ENCODE peak calls at places on chromosomes 6 and 20, in seven cellular contexts. One of them, this sample, is unnamed.

GRCh38 chr6:40892223-40892622 is 146.8 kb downstream of the UNC5CL start:
- DNase-seq in IMR-90: no peak
- DNase-seq in H9: no peak
- DNase-seq in mesendoderm: no peak
- DNase-seq in H1: no peak
- DNase-seq in neuronal stem cell: no peak
- DNase-seq in trophoblast cell: no peak
- DNase-seq in this sample: no peak

GRCh38 chr20:63942250-63943006 is 13.8 kb downstream of the UCKL1 start:
- DNase-seq in IMR-90: peak; percentile 4
- DNase-seq in H9: peak; percentile 92
- DNase-seq in mesendoderm: peak; percentile 88
- DNase-seq in H1: peak; percentile 88
- DNase-seq in neuronal stem cell: no peak
- DNase-seq in trophoblast cell: peak; percentile 87
- DNase-seq in this sample: no peak

GRCh38 chr6:71294121-71294523 is 5.5 kb downstream of the OGFRL1 start:
- DNase-seq in IMR-90: peak; percentile 92
- DNase-seq in H9: no peak
- DNase-seq in mesendoderm: no peak
- DNase-seq in H1: no peak
- DNase-seq in neuronal stem cell: no peak
- DNase-seq in trophoblast cell: no peak
- DNase-seq in this sample: peak; percentile 78

GRCh38 chr6:37489697-37490336 is 9.9 kb downstream of the CCDC167 start:
- DNase-seq in IMR-90: no peak
- DNase-seq in H9: peak; percentile 31
- DNase-seq in mesendoderm: no peak
- DNase-seq in H1: no peak
- DNase-seq in neuronal stem cell: no peak
- DNase-seq in trophoblast cell: no peak
- DNase-seq in this sample: no peak

GRCh38 chr20:19427913-19428800 is 215.7 kb downstream of the SLC24A3 start:
- DNase-seq in IMR-90: no peak
- DNase-seq in H9: no peak
- DNase-seq in mesendoderm: no peak
- DNase-seq in H1: peak; percentile 23
- DNase-seq in neuronal stem cell: no peak
- DNase-seq in trophoblast cell: peak; percentile 41
- DNase-seq in this sample: no peak

GRCh38 chr20:17443326-17443858 is 87.8 kb downstream of the BFSP1 start:
- DNase-seq in IMR-90: no peak
- DNase-seq in H9: no peak
- DNase-seq in mesendoderm: no peak
- DNase-seq in H1: no peak
- DNase-seq in neuronal stem cell: no peak
- DNase-seq in trophoblast cell: no peak
- DNase-seq in this sample: no peak

GRCh38 chr6:38443341-38443740 is 196.4 kb downstream of the BTBD9 start:
- DNase-seq in IMR-90: no peak
- DNase-seq in H9: no peak
- DNase-seq in mesendoderm: peak; percentile 37
- DNase-seq in H1: no peak
- DNase-seq in neuronal stem cell: no peak
- DNase-seq in trophoblast cell: no peak
- DNase-seq in this sample: peak; percentile 8

GRCh38 chr6:56868687-56869086 is 86.2 kb upstream of the BEND6 start:
- DNase-seq in IMR-90: peak; percentile 89
- DNase-seq in H9: no peak
- DNase-seq in mesendoderm: peak; percentile 27
- DNase-seq in H1: no peak
- DNase-seq in neuronal stem cell: no peak
- DNase-seq in trophoblast cell: no peak
- DNase-seq in this sample: peak; percentile 79

GRCh38 chr6:147081210-147081609 is 123.0 kb upstream of the STXBP5 start:
- DNase-seq in IMR-90: no peak
- DNase-seq in H9: no peak
- DNase-seq in mesendoderm: no peak
- DNase-seq in H1: no peak
- DNase-seq in neuronal stem cell: no peak
- DNase-seq in trophoblast cell: peak; percentile 80
- DNase-seq in this sample: no peak

GRCh38 chr6:25193147-25193864 is 85.9 kb upstream of the CARMIL1 start:
- DNase-seq in IMR-90: peak; percentile 95
- DNase-seq in H9: no peak
- DNase-seq in mesendoderm: no peak
- DNase-seq in H1: no peak
- DNase-seq in neuronal stem cell: no peak
- DNase-seq in trophoblast cell: no peak
- DNase-seq in this sample: peak; percentile 93

GRCh38 chr6:56710967-56711366 is 68.3 kb upstream of the DST start:
- DNase-seq in IMR-90: no peak
- DNase-seq in H9: no peak
- DNase-seq in mesendoderm: no peak
- DNase-seq in H1: no peak
- DNase-seq in neuronal stem cell: no peak
- DNase-seq in trophoblast cell: no peak
- DNase-seq in this sample: no peak

GRCh38 chr6:21824431-21825180 is 231.1 kb downstream of the SOX4 start:
- DNase-seq in IMR-90: peak; percentile 50
- DNase-seq in H9: no peak
- DNase-seq in mesendoderm: no peak
- DNase-seq in H1: no peak
- DNase-seq in neuronal stem cell: no peak
- DNase-seq in trophoblast cell: no peak
- DNase-seq in this sample: peak; percentile 60

GRCh38 chr6:54850061-54850460 is 3.5 kb downstream of the FAM83B start:
- DNase-seq in IMR-90: no peak
- DNase-seq in H9: no peak
- DNase-seq in mesendoderm: no peak
- DNase-seq in H1: no peak
- DNase-seq in neuronal stem cell: no peak
- DNase-seq in trophoblast cell: no peak
- DNase-seq in this sample: no peak

GRCh38 chr6:33112148-33112547 is 36.4 kb downstream of the HLA-DPB1 start:
- DNase-seq in IMR-90: peak; percentile 55
- DNase-seq in H9: no peak
- DNase-seq in mesendoderm: peak; percentile 26
- DNase-seq in H1: no peak
- DNase-seq in neuronal stem cell: no peak
- DNase-seq in trophoblast cell: no peak
- DNase-seq in this sample: peak; percentile 70

GRCh38 chr6:112330071-112330876 is 16.9 kb upstream of the RFPL4B start:
- DNase-seq in IMR-90: peak; percentile 38
- DNase-seq in H9: no peak
- DNase-seq in mesendoderm: no peak
- DNase-seq in H1: no peak
- DNase-seq in neuronal stem cell: no peak
- DNase-seq in trophoblast cell: no peak
- DNase-seq in this sample: peak; percentile 15

GRCh38 chr6:17021539-17021889 is 80.3 kb upstream of the STMND1 start:
- DNase-seq in IMR-90: peak; percentile 93
- DNase-seq in H9: no peak
- DNase-seq in mesendoderm: no peak
- DNase-seq in H1: no peak
- DNase-seq in neuronal stem cell: no peak
- DNase-seq in trophoblast cell: no peak
- DNase-seq in this sample: no peak

GRCh38 chr6:35034411-35035171 is 106.5 kb downstream of the TCP11 start:
- DNase-seq in IMR-90: no peak
- DNase-seq in H9: peak; percentile 26
- DNase-seq in mesendoderm: peak; percentile 49
- DNase-seq in H1: no peak
- DNase-seq in neuronal stem cell: no peak
- DNase-seq in trophoblast cell: no peak
- DNase-seq in this sample: no peak

GRCh38 chr6:141580988-141581387 is 551.7 kb upstream of the GJE1 start:
- DNase-seq in IMR-90: peak; percentile 36
- DNase-seq in H9: no peak
- DNase-seq in mesendoderm: peak; percentile 10
- DNase-seq in H1: no peak
- DNase-seq in neuronal stem cell: no peak
- DNase-seq in trophoblast cell: no peak
- DNase-seq in this sample: no peak

GRCh38 chr6:159633196-159633595 is 59.8 kb downstream of the SOD2 start:
- DNase-seq in IMR-90: peak; percentile 27
- DNase-seq in H9: no peak
- DNase-seq in mesendoderm: peak; percentile 26
- DNase-seq in H1: peak; percentile 47
- DNase-seq in neuronal stem cell: no peak
- DNase-seq in trophoblast cell: no peak
- DNase-seq in this sample: peak; percentile 4

GRCh38 chr6:16450285-16450684 is 211.9 kb downstream of the GMPR start:
- DNase-seq in IMR-90: peak; percentile 98
- DNase-seq in H9: no peak
- DNase-seq in mesendoderm: no peak
- DNase-seq in H1: no peak
- DNase-seq in neuronal stem cell: no peak
- DNase-seq in trophoblast cell: peak; percentile 23
- DNase-seq in this sample: peak; percentile 91

GRCh38 chr6:127484207-127484858 is 25.1 kb upstream of the KIAA0408 start:
- DNase-seq in IMR-90: peak; percentile 70
- DNase-seq in H9: no peak
- DNase-seq in mesendoderm: no peak
- DNase-seq in H1: no peak
- DNase-seq in neuronal stem cell: no peak
- DNase-seq in trophoblast cell: no peak
- DNase-seq in this sample: peak; percentile 65

GRCh38 chr6:33847078-33847477 is 43.3 kb upstream of the MLN start:
- DNase-seq in IMR-90: no peak
- DNase-seq in H9: no peak
- DNase-seq in mesendoderm: no peak
- DNase-seq in H1: no peak
- DNase-seq in neuronal stem cell: no peak
- DNase-seq in trophoblast cell: no peak
- DNase-seq in this sample: no peak

GRCh38 chr20:18001131-18001921 is 32.5 kb downstream of the MGME1 start:
- DNase-seq in IMR-90: peak; percentile 69
- DNase-seq in H9: no peak
- DNase-seq in mesendoderm: peak; percentile 47
- DNase-seq in H1: no peak
- DNase-seq in neuronal stem cell: no peak
- DNase-seq in trophoblast cell: peak; percentile 89
- DNase-seq in this sample: peak; percentile 85

GRCh38 chr6:158475344-158476302 is 84.3 kb upstream of the TMEM181 start:
- DNase-seq in IMR-90: peak; percentile 57
- DNase-seq in H9: no peak
- DNase-seq in mesendoderm: no peak
- DNase-seq in H1: no peak
- DNase-seq in neuronal stem cell: no peak
- DNase-seq in trophoblast cell: no peak
- DNase-seq in this sample: peak; percentile 87

GRCh38 chr6:29559524-29560287 is at the start of gene UBD:
- DNase-seq in IMR-90: no peak
- DNase-seq in H9: no peak
- DNase-seq in mesendoderm: no peak
- DNase-seq in H1: peak; percentile 31
- DNase-seq in neuronal stem cell: no peak
- DNase-seq in trophoblast cell: no peak
- DNase-seq in this sample: no peak

GRCh38 chr6:27829453-27830211 is 82.6 kb downstream of the OR2B2 start:
- DNase-seq in IMR-90: peak; percentile 45
- DNase-seq in H9: no peak
- DNase-seq in mesendoderm: peak; percentile 46
- DNase-seq in H1: no peak
- DNase-seq in neuronal stem cell: no peak
- DNase-seq in trophoblast cell: no peak
- DNase-seq in this sample: peak; percentile 33

GRCh38 chr6:159103396-159104162 is 58.8 kb upstream of the TAGAP start:
- DNase-seq in IMR-90: no peak
- DNase-seq in H9: no peak
- DNase-seq in mesendoderm: no peak
- DNase-seq in H1: no peak
- DNase-seq in neuronal stem cell: no peak
- DNase-seq in trophoblast cell: no peak
- DNase-seq in this sample: no peak

GRCh38 chr20:40111282-40111681 is 577.8 kb downstream of the MAFB start:
- DNase-seq in IMR-90: no peak
- DNase-seq in H9: no peak
- DNase-seq in mesendoderm: no peak
- DNase-seq in H1: no peak
- DNase-seq in neuronal stem cell: no peak
- DNase-seq in trophoblast cell: no peak
- DNase-seq in this sample: no peak

GRCh38 chr6:49326337-49326736 is 136.7 kb downstream of the MMUT start:
- DNase-seq in IMR-90: peak; percentile 61
- DNase-seq in H9: no peak
- DNase-seq in mesendoderm: no peak
- DNase-seq in H1: no peak
- DNase-seq in neuronal stem cell: no peak
- DNase-seq in trophoblast cell: no peak
- DNase-seq in this sample: peak; percentile 43

GRCh38 chr6:143252961-143253360 is 192.3 kb downstream of the AIG1 start:
- DNase-seq in IMR-90: no peak
- DNase-seq in H9: no peak
- DNase-seq in mesendoderm: no peak
- DNase-seq in H1: no peak
- DNase-seq in neuronal stem cell: no peak
- DNase-seq in trophoblast cell: peak; percentile 71
- DNase-seq in this sample: peak; percentile 12
- H3K23ac ChIP-seq in IMR-90: peak overlapping the region; percentile 13
- H3K23ac ChIP-seq in H9: no peak overlapping the region
- H3K23ac ChIP-seq in mesendoderm: no peak overlapping the region
- H3K23ac ChIP-seq in H1: no peak overlapping the region
- H3K23ac ChIP-seq in neuronal stem cell: no peak overlapping the region
- H3K23ac ChIP-seq in trophoblast cell: no peak overlapping the region
- H3K23ac ChIP-seq in this sample: no peak overlapping the region

GRCh38 chr6:152595507-152595906 is 41.7 kb downstream of the SYNE1 start:
- DNase-seq in IMR-90: peak; percentile 17
- DNase-seq in H9: no peak
- DNase-seq in mesendoderm: peak; percentile 48
- DNase-seq in H1: no peak
- DNase-seq in neuronal stem cell: no peak
- DNase-seq in trophoblast cell: peak; percentile 13
- DNase-seq in this sample: no peak
- H3K23ac ChIP-seq in IMR-90: no peak overlapping the region
- H3K23ac ChIP-seq in H9: no peak overlapping the region
- H3K23ac ChIP-seq in mesendoderm: no peak overlapping the region
- H3K23ac ChIP-seq in H1: no peak overlapping the region
- H3K23ac ChIP-seq in neuronal stem cell: no peak overlapping the region
- H3K23ac ChIP-seq in trophoblast cell: no peak overlapping the region
- H3K23ac ChIP-seq in this sample: no peak overlapping the region

DNA sequence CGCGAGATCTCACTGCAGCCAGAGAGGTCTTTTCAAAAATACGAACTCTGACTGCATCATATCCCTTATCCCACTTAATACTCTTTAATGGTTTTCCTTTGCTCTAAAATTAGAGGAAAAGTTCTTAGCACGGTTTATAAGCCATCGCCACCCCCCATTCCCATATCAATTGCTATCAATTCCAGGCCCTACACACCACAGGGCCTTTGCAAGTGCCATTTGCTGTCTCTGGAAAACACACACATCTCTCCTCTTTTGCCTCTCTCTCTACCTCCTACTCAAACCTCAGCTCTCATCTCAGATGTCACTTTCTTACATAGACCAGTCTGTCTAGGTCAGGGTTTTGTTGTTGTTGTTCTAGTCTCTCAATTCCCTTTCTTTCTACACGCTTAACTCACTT is 9.8 kb downstream of the SLC22A23 start:
- DNase-seq in IMR-90: no peak
- DNase-seq in H9: no peak
- DNase-seq in mesendoderm: no peak
- DNase-seq in H1: no peak
- DNase-seq in neuronal stem cell: no peak
- DNase-seq in trophoblast cell: no peak
- DNase-seq in this sample: no peak
- H3K23ac ChIP-seq in IMR-90: no peak overlapping the region
- H3K23ac ChIP-seq in H9: no peak overlapping the region
- H3K23ac ChIP-seq in mesendoderm: no peak overlapping the region
- H3K23ac ChIP-seq in H1: no peak overlapping the region
- H3K23ac ChIP-seq in neuronal stem cell: peak overlapping the region; percentile 12
- H3K23ac ChIP-seq in trophoblast cell: no peak overlapping the region
- H3K23ac ChIP-seq in this sample: no peak overlapping the region

GRCh38 chr20:44070139-44070900 is 116.7 kb downstream of the JPH2 start:
- DNase-seq in IMR-90: no peak
- DNase-seq in H9: no peak
- DNase-seq in mesendoderm: no peak
- DNase-seq in H1: peak; percentile 27
- DNase-seq in neuronal stem cell: no peak
- DNase-seq in trophoblast cell: no peak
- DNase-seq in this sample: no peak
- H3K23ac ChIP-seq in IMR-90: no peak overlapping the region
- H3K23ac ChIP-seq in H9: no peak overlapping the region
- H3K23ac ChIP-seq in mesendoderm: no peak overlapping the region
- H3K23ac ChIP-seq in H1: no peak overlapping the region
- H3K23ac ChIP-seq in neuronal stem cell: peak overlapping the region; percentile 25
- H3K23ac ChIP-seq in trophoblast cell: no peak overlapping the region
- H3K23ac ChIP-seq in this sample: no peak overlapping the region